ENCODE peak calls at places on chromosomes 11 and 22, in seven cellular contexts. D is GM06990, L is IMR-90, O is stomach, E is amniotic epithelial cell, W is osteoblast, F is T-helper 1 cell. J is an unnamed sample.

GRCh38 chr11:44188643-44189042 is 93.2 kb downstream of the EXT2 start:
- DNase-seq in L (peak; percentile 5), O (no peak), F (no peak), E (peak; percentile 43), D (no peak), W (no peak), J (peak; percentile 12)

GRCh38 chr11:119777940-119778339 is 48.9 kb upstream of the NECTIN1 start:
- DNase-seq in E (no peak), D (no peak), F (no peak), W (no peak), L (no peak), O (no peak), J (no peak)

GRCh38 chr11:96338910-96339703 is 3.9 kb downstream of the MAML2 start:
- DNase-seq in E (peak; percentile 90), L (peak; percentile 84), F (no peak), W (peak; percentile 85), O (no peak), D (peak; percentile 71), J (peak; percentile 81)

GRCh38 chr11:99952816-99953215 is 734.3 kb upstream of the ARHGAP42 start:
- DNase-seq in O (no peak), L (no peak), F (no peak), D (no peak), W (no peak), E (peak; percentile 80), J (peak; percentile 15)

GRCh38 chr22:29883045-29883830 is at the start of gene MTMR3:
- DNase-seq in L (peak; percentile 84), D (peak; percentile 90), W (peak; percentile 93), O (peak; percentile 97), E (peak; percentile 82), F (peak; percentile 84), J (peak; percentile 66)

GRCh38 chr11:1257916-1258315 is 35.0 kb downstream of the MUC5B start:
- DNase-seq in L (no peak), W (no peak), E (no peak), F (no peak), D (no peak), O (no peak), J (no peak)

GRCh38 chr11:78432058-78432515 is 14.5 kb upstream of the GAB2 start:
- DNase-seq in D (no peak), F (no peak), W (no peak), L (no peak), E (peak; percentile 47), O (no peak), J (no peak)

GRCh38 chr11:1938343-1939005 is 8.7 kb upstream of the MRPL23 start:
- DNase-seq in E (no peak), W (peak; percentile 41), O (no peak), F (no peak), D (no peak), L (no peak), J (no peak)